ENCODE peak calls at places on chromosome 1, in seven cellular contexts. T is HFF-Myc, Q is ovary, X is stomach, O is BE2C, J is cardiac fibroblast, Z is foreskin fibroblast. F is an unnamed sample.

GRCh38 chr1:110188116-110188618 is 21.9 kb upstream of the KCNC4 start:
- DNase-seq in T (peak), Q (no peak), X (no peak), O (peak), J (peak), Z (no peak), F (no peak)

GRCh38 chr1:24536391-24536840 is 19.5 kb upstream of the NCMAP start:
- DNase-seq in T (peak), Q (no peak), X (peak), O (no peak), J (no peak), Z (no peak), F (peak)

GRCh38 chr1:154295408-154296235 is 23.2 kb downstream of the HAX1 start:
- DNase-seq in T (no peak), Q (no peak), X (no peak), O (no peak), J (peak), Z (no peak), F (no peak)

GRCh38 chr1:55623339-55623738 is 408.2 kb upstream of the USP24 start:
- DNase-seq in T (no peak), Q (peak), X (no peak), O (no peak), J (peak), Z (peak), F (no peak)

GRCh38 chr1:47694011-47694890 is 256.4 kb downstream of the FOXD2 start:
- DNase-seq in T (no peak), Q (no peak), X (peak), O (no peak), J (no peak), Z (no peak), F (no peak)

GRCh38 chr1:118716775-118717174 is 271.4 kb downstream of the TBX15 start:
- DNase-seq in T (no peak), Q (no peak), X (no peak), O (no peak), J (peak), Z (no peak), F (no peak)

GRCh38 chr1:10635385-10635896 is 160.7 kb downstream of the PEX14 start:
- DNase-seq in T (no peak), Q (no peak), X (peak), O (no peak), J (peak), Z (no peak), F (no peak)

GRCh38 chr1:228093050-228093906 is 9.8 kb downstream of the C1orf35 start:
- DNase-seq in T (no peak), Q (peak), X (peak), O (no peak), J (no peak), Z (no peak), F (no peak)

GRCh38 chr1:84538599-84538998 is 32.2 kb upstream of the GNG5 start:
- DNase-seq in T (no peak), Q (no peak), X (no peak), O (no peak), J (no peak), Z (no peak), F (no peak)

GRCh38 chr1:37064059-37064458 is 29.7 kb upstream of the GRIK3 start:
- DNase-seq in T (no peak), Q (no peak), X (no peak), O (no peak), J (no peak), Z (no peak), F (no peak)

GRCh38 chr1:116265931-116266863 is 106.8 kb upstream of the ATP1A1 start:
- DNase-seq in T (no peak), Q (no peak), X (no peak), O (no peak), J (no peak), Z (no peak), F (no peak)

GRCh38 chr1:208100906-208101305 is 143.3 kb downstream of the PLXNA2 start:
- DNase-seq in T (no peak), Q (no peak), X (no peak), O (no peak), J (no peak), Z (no peak), F (no peak)

GRCh38 chr1:48200166-48200900 is 22.2 kb upstream of the SLC5A9 start:
- DNase-seq in T (no peak), Q (no peak), X (no peak), O (no peak), J (peak), Z (no peak), F (no peak)

GRCh38 chr1:10832703-10833102 is 36.3 kb upstream of the CASZ1 start:
- DNase-seq in T (no peak), Q (no peak), X (no peak), O (no peak), J (no peak), Z (no peak), F (no peak)

GRCh38 chr1:231991231-231991630 is 364.6 kb downstream of the DISC1 start:
- DNase-seq in T (peak), Q (no peak), X (no peak), O (no peak), J (no peak), Z (no peak), F (no peak)

GRCh38 chr1:116763116-116763786 is 9.0 kb downstream of the CD2 start:
- DNase-seq in T (no peak), Q (no peak), X (no peak), O (no peak), J (no peak), Z (no peak), F (no peak)

GRCh38 chr1:240134113-240134512 is 42.4 kb downstream of the FMN2 start:
- DNase-seq in T (no peak), Q (no peak), X (no peak), O (no peak), J (no peak), Z (no peak), F (no peak)

GRCh38 chr1:195663549-195664280 is 944.5 kb downstream of the KCNT2 start:
- DNase-seq in T (peak), Q (no peak), X (no peak), O (no peak), J (peak), Z (peak), F (no peak)

GRCh38 chr1:27526569-27527222 is 36.7 kb upstream of the WASF2 start:
- DNase-seq in T (no peak), Q (no peak), X (no peak), O (no peak), J (no peak), Z (no peak), F (no peak)

GRCh38 chr1:90558754-90559378 is 158.2 kb downstream of the BARHL2 start:
- DNase-seq in T (no peak), Q (no peak), X (no peak), O (no peak), J (no peak), Z (no peak), F (no peak)

DNA sequence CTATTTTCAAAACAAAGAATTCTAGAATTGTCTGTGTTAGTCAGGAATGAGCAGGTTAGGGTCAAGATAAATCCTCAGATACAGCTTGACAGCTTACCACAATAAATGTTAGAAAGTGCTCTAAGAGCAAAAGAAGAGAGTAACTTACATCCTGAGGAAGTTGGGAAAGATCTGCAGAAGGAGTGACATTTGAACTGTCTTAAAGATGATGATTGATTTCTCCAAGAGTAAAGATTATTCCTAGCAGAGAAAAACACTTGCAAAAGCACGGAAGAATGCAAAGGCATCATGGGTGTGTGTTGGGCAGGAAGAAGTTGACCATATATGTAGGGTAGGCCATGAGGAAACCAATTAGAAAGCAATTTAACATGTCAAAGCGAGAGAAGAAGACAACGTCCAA is 175.4 kb downstream of the LRRC7 start:
- DNase-seq in T (no peak), Q (no peak), X (no peak), O (no peak), J (no peak), Z (no peak), F (no peak)
- H3K4me3 ChIP-seq in T (no peak), Q (no peak), X (no peak), O (no peak), J (no peak), Z (no peak), F (no peak)

DNA sequence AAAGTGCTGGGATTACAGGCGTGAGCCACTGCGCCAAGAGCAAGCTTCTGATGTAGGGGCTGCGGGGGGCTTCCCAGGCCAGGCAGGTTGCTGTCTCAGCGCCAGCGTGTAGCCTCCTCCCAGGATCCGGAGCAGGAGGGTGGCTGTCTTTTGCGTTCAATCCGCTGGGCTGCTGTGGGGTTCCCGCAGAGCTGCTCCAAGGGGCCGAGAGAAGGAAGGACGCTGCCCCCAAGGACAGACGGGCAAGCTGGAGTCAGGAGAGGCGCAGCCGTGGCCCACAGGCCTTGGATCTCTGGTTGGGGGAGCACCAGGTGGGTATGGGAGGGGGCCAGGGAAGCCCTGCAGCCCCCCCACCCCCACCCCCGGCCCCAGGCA is 16.0 kb upstream of the SKI start:
- DNase-seq in T (no peak), Q (no peak), X (no peak), O (no peak), J (no peak), Z (no peak), F (peak)
- H3K4me3 ChIP-seq in T (peak), Q (peak), X (peak), O (no peak), J (peak), Z (peak), F (no peak)

DNA sequence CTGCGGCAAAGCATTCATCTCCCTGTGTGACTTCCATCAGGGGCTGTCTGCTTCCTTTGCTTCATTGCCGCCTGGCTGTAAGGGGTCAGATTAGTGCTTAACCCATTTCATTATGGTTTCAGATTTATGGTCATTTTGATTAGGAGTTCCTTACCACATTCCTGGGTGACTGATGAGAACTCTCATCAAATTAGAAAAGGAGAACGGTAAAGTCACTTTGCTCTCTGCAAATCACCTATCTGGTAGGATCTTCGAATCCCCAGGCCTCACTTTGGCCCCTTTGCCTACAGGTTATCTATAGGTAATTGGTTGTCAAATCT is 12.1 kb upstream of the RCSD1 start:
- DNase-seq in T (no peak), Q (no peak), X (no peak), O (no peak), J (no peak), Z (no peak), F (no peak)
- H3K4me3 ChIP-seq in T (no peak), Q (no peak), X (no peak), O (no peak), J (no peak), Z (no peak), F (no peak)

DNA sequence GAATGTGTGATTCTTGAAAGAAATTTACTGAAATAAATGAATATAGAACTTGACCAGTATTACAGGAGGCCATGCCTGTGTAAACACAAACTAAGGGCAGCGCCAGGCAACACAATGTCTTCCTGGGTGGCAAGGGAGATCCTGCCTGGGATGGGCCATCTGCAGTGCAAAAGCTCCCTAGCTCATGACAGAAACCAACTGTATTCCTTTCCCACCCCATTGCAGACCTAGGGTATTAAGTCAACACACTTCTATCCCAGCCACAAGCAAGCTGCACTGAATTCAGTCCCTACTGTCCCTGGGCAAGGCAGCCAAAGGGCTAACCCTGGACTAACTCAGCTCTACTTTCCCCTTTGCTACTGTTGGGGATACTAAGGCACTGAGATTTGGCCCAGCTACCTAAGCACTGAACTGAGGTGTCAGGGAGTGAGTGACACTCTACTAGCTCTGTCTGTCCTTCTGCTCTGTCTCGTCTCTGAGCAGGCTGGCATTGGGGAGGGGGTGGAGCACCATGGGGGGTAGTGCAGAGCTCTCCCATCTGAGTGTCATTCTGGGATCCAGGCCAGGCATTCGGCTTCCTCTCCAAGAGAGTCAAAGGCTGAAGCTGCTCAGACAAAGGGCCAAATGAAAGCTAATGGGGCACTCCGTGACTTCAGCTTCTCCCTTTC is 2.5 kb downstream of the INKA2 start:
- DNase-seq in T (no peak), Q (peak), X (no peak), O (no peak), J (peak), Z (peak), F (no peak)
- H3K4me3 ChIP-seq in T (no peak), Q (no peak), X (no peak), O (no peak), J (peak), Z (peak), F (no peak)

DNA sequence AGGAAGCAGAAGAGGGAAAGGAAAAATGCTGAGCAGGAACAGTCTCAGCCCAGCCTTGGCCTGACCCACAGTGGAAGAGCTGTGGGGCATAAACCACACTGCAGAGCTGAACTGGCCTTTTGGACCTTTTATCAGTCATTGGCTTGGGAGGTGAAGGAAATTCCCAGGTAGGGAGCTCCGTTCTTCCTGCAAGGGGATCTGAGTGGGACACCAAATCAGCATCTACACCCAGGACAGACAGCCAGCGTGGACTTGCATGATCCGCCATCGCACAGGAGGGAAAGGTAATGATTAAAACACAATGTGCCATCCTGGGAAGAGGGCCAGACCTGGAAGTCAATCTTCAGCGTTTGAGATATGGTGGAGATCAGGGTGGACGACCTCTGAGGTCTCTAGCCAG is 1.2 kb upstream of the MTFR1L start:
- DNase-seq in T (no peak), Q (no peak), X (no peak), O (no peak), J (no peak), Z (no peak), F (no peak)
- H3K4me3 ChIP-seq in T (peak), Q (peak), X (no peak), O (no peak), J (no peak), Z (peak), F (no peak)

GRCh38 chr1:43766818-43767525 is 59.6 kb downstream of the ST3GAL3 start:
- DNase-seq in T (no peak), Q (no peak), X (no peak), O (no peak), J (no peak), Z (no peak), F (peak)

GRCh38 chr1:43764581-43764980 is 57.2 kb downstream of the ST3GAL3 start:
- DNase-seq in T (no peak), Q (no peak), X (no peak), O (peak), J (no peak), Z (no peak), F (no peak)

GRCh38 chr1:43768168-43768567 is 60.8 kb downstream of the ST3GAL3 start:
- DNase-seq in T (no peak), Q (no peak), X (no peak), O (no peak), J (no peak), Z (no peak), F (no peak)

GRCh38 chr1:43763497-43763973 is 56.2 kb downstream of the ST3GAL3 start:
- DNase-seq in T (peak), Q (peak), X (peak), O (peak), J (peak), Z (peak), F (peak)

GRCh38 chr1:43766086-43766784 is 58.9 kb downstream of the ST3GAL3 start:
- DNase-seq in T (no peak), Q (no peak), X (no peak), O (no peak), J (no peak), Z (no peak), F (peak)
- H3K4me3 ChIP-seq in T (no peak), Q (no peak), X (no peak), O (no peak), J (no peak), Z (no peak), F (no peak)

F was measured in thyroid gland.